ENCODE peak calls at places on chromosome 1, in nine cellular contexts. K is tibial nerve; G is endothelial cell of umbilical vein; C is Karpas-422; S is neural progenitor cell; F is CD4-positive, alpha-beta T cell; I is thyroid gland; M is gastrocnemius medialis; T is heart left ventricle. O is an unnamed sample.
A peak's percentile ranks its signal among the peaks of the same experiment; 100 is the strongest.

GRCh38 chr1:116403506-116404136 is 30.6 kb downstream of the ATP1A1 start:
- DNase-seq in K (no peak), G (no peak), C (no peak), S (no peak), F (no peak), I (no peak), M (no peak), T (no peak), O (no peak)

GRCh38 chr1:38221006-38221649 is 174.5 kb upstream of the POU3F1 start:
- DNase-seq in K (no peak), G (no peak), C (no peak), S (no peak), F (no peak), I (no peak), M (no peak), T (no peak), O (no peak)

GRCh38 chr1:15618685-15619525 is 1.6 kb downstream of the DDI2 start:
- DNase-seq in K (peak; percentile 34), G (peak; percentile 39), C (no peak), S (no peak), F (no peak), I (no peak), M (no peak), T (no peak), O (no peak)

GRCh38 chr1:113517983-113518382 is 127.7 kb downstream of the MAGI3 start:
- DNase-seq in K (no peak), G (no peak), C (no peak), S (no peak), F (no peak), I (no peak), M (no peak), T (no peak), O (no peak)

GRCh38 chr1:226355679-226356583 is 47.0 kb upstream of the LIN9 start:
- DNase-seq in K (no peak), G (no peak), C (peak; percentile 96), S (no peak), F (no peak), I (no peak), M (no peak), T (peak; percentile 83), O (peak; percentile 76)

GRCh38 chr1:160768295-160768657 is 27.7 kb upstream of the LY9 start:
- DNase-seq in K (no peak), G (no peak), C (peak; percentile 89), S (peak; percentile 42), F (peak; percentile 81), I (no peak), M (no peak), T (no peak), O (no peak)

GRCh38 chr1:15178571-15179484 is 25.3 kb downstream of the TMEM51 start:
- DNase-seq in K (no peak), G (peak; percentile 91), C (no peak), S (no peak), F (no peak), I (no peak), M (no peak), T (no peak), O (no peak)

GRCh38 chr1:103788377-103788776 is 38.7 kb downstream of the AMY1C start:
- DNase-seq in K (no peak), G (no peak), C (peak; percentile 57), S (no peak), F (no peak), I (no peak), M (no peak), T (no peak), O (no peak)

GRCh38 chr1:32521165-32521564 is 18.1 kb upstream of the ZBTB8A start:
- DNase-seq in K (no peak), G (no peak), C (peak; percentile 52), S (no peak), F (no peak), I (no peak), M (no peak), T (no peak), O (no peak)

GRCh38 chr1:212606734-212607205 is 1.8 kb upstream of the ATF3 start:
- DNase-seq in K (peak; percentile 23), G (no peak), C (no peak), S (peak; percentile 28), F (peak; percentile 35), I (peak; percentile 81), M (no peak), T (no peak), O (no peak)

GRCh38 chr1:160091666-160092223 is 6.7 kb downstream of the IGSF8 start:
- DNase-seq in K (no peak), G (no peak), C (no peak), S (no peak), F (no peak), I (no peak), M (no peak), T (no peak), O (no peak)

GRCh38 chr1:10431065-10431730 is 965 bp downstream of the CENPS start:
- DNase-seq in K (no peak), G (no peak), C (peak; percentile 74), S (peak; percentile 59), F (no peak), I (peak; percentile 8), M (no peak), T (no peak), O (no peak)

GRCh38 chr1:202807926-202808757 is at the start of gene KDM5B:
- DNase-seq in K (peak; percentile 46), G (peak; percentile 59), C (no peak), S (peak; percentile 85), F (peak; percentile 66), I (peak; percentile 64), M (peak; percentile 55), T (peak; percentile 80), O (peak; percentile 44)

GRCh38 chr1:244067893-244068292 is 16.8 kb downstream of the ZBTB18 start:
- DNase-seq in K (no peak), G (peak; percentile 25), C (no peak), S (no peak), F (no peak), I (no peak), M (no peak), T (no peak), O (no peak)

GRCh38 chr1:70038025-70038424 is 167.4 kb downstream of the LRRC40 start:
- DNase-seq in K (no peak), G (no peak), C (no peak), S (no peak), F (no peak), I (no peak), M (no peak), T (no peak), O (no peak)

GRCh38 chr1:7474143-7474490 is 297.0 kb upstream of the VAMP3 start:
- DNase-seq in K (no peak), G (no peak), C (no peak), S (no peak), F (no peak), I (no peak), M (no peak), T (no peak), O (no peak)
- H3K27ac ChIP-seq in K (no peak overlapping the region), G (no peak overlapping the region), C (no peak overlapping the region), S (no peak overlapping the region), F (no peak overlapping the region), I (no peak overlapping the region), M (no peak overlapping the region), T (no peak overlapping the region), O (no peak overlapping the region)

GRCh38 chr1:18942340-18942739 is 14.1 kb downstream of the IFFO2 start:
- DNase-seq in K (no peak), G (no peak), C (no peak), S (no peak), F (no peak), I (no peak), M (no peak), T (no peak), O (no peak)
- H3K27ac ChIP-seq in K (peak overlapping the region; percentile 87), G (peak overlapping the region; percentile 60), C (no peak overlapping the region), S (no peak overlapping the region), F (no peak overlapping the region), I (no peak overlapping the region), M (peak overlapping the region; percentile 28), T (peak overlapping the region; percentile 80), O (peak overlapping the region; percentile 97)

GRCh38 chr1:25356441-25356840 is 18.3 kb downstream of the TMEM50A start:
- DNase-seq in K (no peak), G (no peak), C (no peak), S (no peak), F (no peak), I (no peak), M (no peak), T (no peak), O (no peak)

GRCh38 chr1:25356848-25357247 is 18.7 kb downstream of the TMEM50A start:
- DNase-seq in K (no peak), G (no peak), C (no peak), S (no peak), F (no peak), I (no peak), M (no peak), T (no peak), O (no peak)

GRCh38 chr1:25355841-25356395 is 17.8 kb downstream of the TMEM50A start:
- DNase-seq in K (no peak), G (no peak), C (no peak), S (no peak), F (no peak), I (no peak), M (no peak), T (no peak), O (no peak)

GRCh38 chr1:25361901-25362300 is 23.8 kb downstream of the TMEM50A start:
- DNase-seq in K (no peak), G (peak; percentile 65), C (no peak), S (no peak), F (no peak), I (no peak), M (no peak), T (no peak), O (no peak)

DNA sequence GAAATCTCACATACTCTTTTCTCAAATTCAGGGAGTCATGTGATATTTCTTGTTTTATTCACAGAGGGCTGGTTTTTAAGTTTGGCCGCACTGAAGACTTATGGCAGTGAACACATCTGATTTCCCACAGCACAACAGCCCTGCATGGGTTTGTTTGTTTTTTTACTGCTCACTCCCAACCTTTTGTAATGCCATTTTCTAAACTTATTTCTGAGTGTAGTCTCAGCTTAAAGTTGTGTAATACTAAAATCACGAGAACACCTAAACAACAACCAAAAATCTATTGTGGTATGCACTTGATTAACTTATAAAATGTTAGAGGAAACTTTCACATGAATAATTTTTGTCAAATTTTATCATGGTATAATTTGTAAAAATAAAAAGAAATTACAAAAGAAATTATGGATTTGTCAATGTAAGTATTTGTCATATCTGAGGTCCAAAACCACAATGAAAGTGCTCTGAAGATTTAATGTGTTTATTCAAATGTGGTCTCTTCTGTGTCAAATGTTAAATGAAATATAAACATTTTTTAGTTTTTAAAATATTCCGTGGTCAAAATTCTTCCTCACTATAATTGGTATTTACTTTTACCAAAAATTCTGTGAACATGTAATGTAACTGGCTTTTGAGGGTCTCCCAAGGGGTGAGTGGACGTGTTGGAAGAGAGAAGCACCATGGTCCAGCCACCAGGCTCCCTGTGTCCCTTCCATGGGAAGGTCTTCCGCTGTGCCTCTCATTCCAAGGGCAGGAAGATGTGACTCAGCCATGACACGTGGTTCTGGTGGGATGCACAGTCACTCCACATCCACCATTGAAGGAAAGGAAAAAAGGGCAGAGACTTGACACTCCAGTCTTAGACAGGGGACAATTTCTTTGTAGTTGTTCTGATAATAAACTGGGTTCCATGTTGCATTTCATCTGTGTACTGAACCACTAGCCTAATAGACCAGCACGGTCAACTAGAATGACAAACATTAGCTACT is 22.8 kb downstream of the TMEM50A start:
- DNase-seq in K (no peak), G (peak; percentile 66), C (no peak), S (no peak), F (no peak), I (no peak), M (no peak), T (no peak), O (no peak)
- H3K27ac ChIP-seq in K (no peak overlapping the region), G (peak overlapping the region; percentile 78), C (no peak overlapping the region), S (no peak overlapping the region), F (no peak overlapping the region), I (no peak overlapping the region), M (peak overlapping the region; percentile 55), T (peak overlapping the region; percentile 20), O (no peak overlapping the region)

GRCh38 chr1:174266476-174266875 is 107.2 kb downstream of the RABGAP1L start:
- DNase-seq in K (no peak), G (no peak), C (no peak), S (no peak), F (no peak), I (no peak), M (no peak), T (no peak), O (no peak)
- H3K27ac ChIP-seq in K (no peak overlapping the region), G (no peak overlapping the region), C (no peak overlapping the region), S (no peak overlapping the region), F (no peak overlapping the region), I (no peak overlapping the region), M (no peak overlapping the region), T (no peak overlapping the region), O (no peak overlapping the region)

O was measured in dorsolateral prefrontal cortex.